ENCODE peak calls at places on chromosomes 12 and 14, in ten cellular contexts. J is stimulated activated CD8-positive, alpha-beta memory T cell treated with anti-CD3 and anti-CD28 coated beads, Interleukin-2, amount 100 ng/mL, for 1 hour; W is activated naive CD4-positive, alpha-beta T cell treated with anti-CD3 and anti-CD28 coated beads, Interleukin-2, amount 10 ng/mL, durations not matched to agents 7 days and 5 days; R is NCI-H1105; C is cardiac fibroblast; F is left ventricle myocardium inferior; G is kidney; M is A549; H is AG08395; L is NCI-H345. E is an unnamed sample.

GRCh38 chr12:78269620-78270019 is 438.9 kb downstream of the NAV3 start:
- DNase-seq in R (no peak), F (no peak), M (no peak), H (no peak), G (no peak), J (no peak), W (no peak), L (no peak), C (no peak), E (no peak)

GRCh38 chr14:88821378-88821777 is 3.1 kb upstream of the TTC8 start:
- DNase-seq in F (no peak), L (no peak), M (no peak), J (no peak), G (no peak), C (no peak), H (no peak), R (no peak), W (no peak), E (no peak)

GRCh38 chr12:77995436-77996167 is 164.9 kb downstream of the NAV3 start:
- DNase-seq in J (no peak), G (no peak), H (peak), R (no peak), F (no peak), C (peak), W (no peak), L (no peak), M (no peak), E (no peak)

GRCh38 chr12:123398177-123398916 is 14.4 kb downstream of the KMT5A start:
- DNase-seq in L (no peak), R (no peak), J (no peak), F (peak), W (no peak), H (peak), G (peak), C (peak), M (no peak), E (no peak)

GRCh38 chr12:130131025-130131424 is 31.2 kb upstream of the FZD10 start:
- DNase-seq in F (no peak), L (no peak), J (no peak), H (no peak), M (no peak), W (no peak), C (no peak), G (no peak), R (no peak), E (no peak)

GRCh38 chr12:2267624-2268477 is 215.1 kb downstream of the CACNA1C start:
- DNase-seq in J (no peak), H (peak), M (no peak), W (no peak), F (no peak), L (no peak), C (peak), R (no peak), G (no peak), E (no peak)

GRCh38 chr14:77046706-77047105 is 18.2 kb upstream of the IRF2BPL start:
- DNase-seq in H (no peak), L (no peak), C (no peak), M (no peak), R (no peak), J (no peak), W (no peak), F (no peak), G (no peak), E (no peak)

GRCh38 chr14:105581551-105582341 is 55.4 kb downstream of the TMEM121 start:
- DNase-seq in L (no peak), W (no peak), F (no peak), J (no peak), H (no peak), R (no peak), M (no peak), C (no peak), G (peak), E (no peak)

E was measured in central memory CD8-positive, alpha-beta T cell.